ENCODE peak calls at places on chromosomes 3 and 15, in four cellular contexts. D is EL; U is NCI-H748 treated with DMSO at 0.1 percent for 48 hours; I is CD8-positive, alpha-beta memory T cell. N is an unnamed sample.

GRCh38 chr3:43526956-43527355 is 94.9 kb downstream of the ANO10 start:
- DNase-seq in D (no peak), U (no peak), I (no peak), N (no peak)

GRCh38 chr15:27365441-27365840 is 394.5 kb downstream of the GABRG3 start:
- DNase-seq in D (no peak), U (no peak), I (no peak), N (no peak)

GRCh38 chr3:88195951-88196434 is 46.2 kb downstream of the C3orf38 start:
- DNase-seq in D (peak), U (no peak), I (no peak), N (no peak)

GRCh38 chr3:126105691-126106187 is 21.8 kb upstream of the SLC41A3 start:
- DNase-seq in D (no peak), U (no peak), I (no peak), N (no peak)

GRCh38 chr15:39584266-39584659 is 3.4 kb downstream of the THBS1 start:
- DNase-seq in D (no peak), U (no peak), I (no peak), N (no peak)

GRCh38 chr15:40128746-40129660 is 20.3 kb upstream of the BMF start:
- DNase-seq in D (no peak), U (no peak), I (no peak), N (peak)

GRCh38 chr3:37453393-37454391 is 279.3 kb upstream of the LRRFIP2 start:
- DNase-seq in D (peak), U (no peak), I (no peak), N (no peak)

GRCh38 chr15:61404567-61404966 is 175.5 kb upstream of the RORA start:
- DNase-seq in D (no peak), U (no peak), I (no peak), N (no peak)

GRCh38 chr3:15754047-15754446 is 43.7 kb downstream of the ANKRD28 start:
- DNase-seq in D (peak), U (no peak), I (no peak), N (no peak)

GRCh38 chr3:109188726-109189125 is 52.2 kb downstream of the C3orf85 start:
- DNase-seq in D (no peak), U (no peak), I (no peak), N (no peak)

N was measured in CD4-positive, CD25-positive, alpha-beta regulatory T cell.